ENCODE peak calls at places on chromosomes 4 and X, in eight cellular contexts. One of them, this sample, is unnamed.

GRCh38 chr4:30860983-30861382 is 140.8 kb downstream of the PCDH7 start:
- DNase-seq in uterus: no peak
- DNase-seq in heart right ventricle: no peak
- DNase-seq in MM.1S: no peak
- DNase-seq in cardiac muscle cell: no peak
- DNase-seq in mammary epithelial cell: peak
- DNase-seq in HepG2: no peak
- DNase-seq in HCT116: peak
- DNase-seq in this sample: no peak

GRCh38 chrX:23511783-23512182 is 155.5 kb upstream of the PRDX4 start:
- DNase-seq in cardiac muscle cell: no peak
- DNase-seq in HCT116: no peak
- DNase-seq in heart right ventricle: no peak
- DNase-seq in mammary epithelial cell: no peak
- DNase-seq in HepG2: no peak
- DNase-seq in MM.1S: no peak
- DNase-seq in uterus: no peak
- DNase-seq in this sample: no peak

GRCh38 chr4:107966903-107967302 is 22.8 kb upstream of the HADH start:
- DNase-seq in mammary epithelial cell: no peak
- DNase-seq in MM.1S: no peak
- DNase-seq in HCT116: no peak
- DNase-seq in HepG2: no peak
- DNase-seq in cardiac muscle cell: no peak
- DNase-seq in heart right ventricle: no peak
- DNase-seq in uterus: no peak
- DNase-seq in this sample: no peak

GRCh38 chr4:142463195-142463594 is 382.9 kb downstream of the INPP4B start:
- DNase-seq in uterus: no peak
- DNase-seq in heart right ventricle: no peak
- DNase-seq in HepG2: no peak
- DNase-seq in cardiac muscle cell: no peak
- DNase-seq in MM.1S: no peak
- DNase-seq in mammary epithelial cell: no peak
- DNase-seq in HCT116: no peak
- DNase-seq in this sample: no peak

GRCh38 chr4:120809518-120809917 is 113.0 kb downstream of the PRDM5 start:
- DNase-seq in MM.1S: peak
- DNase-seq in heart right ventricle: no peak
- DNase-seq in HCT116: no peak
- DNase-seq in uterus: no peak
- DNase-seq in mammary epithelial cell: no peak
- DNase-seq in cardiac muscle cell: no peak
- DNase-seq in HepG2: no peak
- DNase-seq in this sample: no peak

GRCh38 chr4:87005690-87006461 is 71.1 kb downstream of the AFF1 start:
- DNase-seq in mammary epithelial cell: no peak
- DNase-seq in cardiac muscle cell: peak
- DNase-seq in MM.1S: peak
- DNase-seq in uterus: no peak
- DNase-seq in heart right ventricle: no peak
- DNase-seq in HepG2: no peak
- DNase-seq in HCT116: no peak
- DNase-seq in this sample: no peak

GRCh38 chrX:31287861-31288260 is 216.0 kb upstream of the FTHL17 start:
- DNase-seq in MM.1S: no peak
- DNase-seq in HepG2: no peak
- DNase-seq in uterus: no peak
- DNase-seq in mammary epithelial cell: no peak
- DNase-seq in heart right ventricle: no peak
- DNase-seq in HCT116: no peak
- DNase-seq in cardiac muscle cell: no peak
- DNase-seq in this sample: no peak

GRCh38 chr4:7199129-7199725 is 6.9 kb downstream of the SORCS2 start:
- DNase-seq in heart right ventricle: no peak
- DNase-seq in uterus: no peak
- DNase-seq in MM.1S: no peak
- DNase-seq in mammary epithelial cell: no peak
- DNase-seq in cardiac muscle cell: no peak
- DNase-seq in HCT116: no peak
- DNase-seq in HepG2: no peak
- DNase-seq in this sample: no peak

GRCh38 chrX:41276661-41277506 is 57.1 kb upstream of the DDX3X start:
- DNase-seq in HepG2: no peak
- DNase-seq in MM.1S: no peak
- DNase-seq in HCT116: no peak
- DNase-seq in cardiac muscle cell: no peak
- DNase-seq in heart right ventricle: no peak
- DNase-seq in uterus: no peak
- DNase-seq in mammary epithelial cell: no peak
- DNase-seq in this sample: no peak

GRCh38 chr4:83268491-83268890 is 16.1 kb downstream of the COQ2 start:
- DNase-seq in cardiac muscle cell: no peak
- DNase-seq in mammary epithelial cell: no peak
- DNase-seq in HCT116: no peak
- DNase-seq in MM.1S: no peak
- DNase-seq in HepG2: no peak
- DNase-seq in heart right ventricle: no peak
- DNase-seq in uterus: no peak
- DNase-seq in this sample: no peak

GRCh38 chrX:7027071-7027470 is 120.4 kb upstream of the STS start:
- DNase-seq in uterus: no peak
- DNase-seq in HepG2: no peak
- DNase-seq in cardiac muscle cell: no peak
- DNase-seq in heart right ventricle: no peak
- DNase-seq in HCT116: no peak
- DNase-seq in mammary epithelial cell: no peak
- DNase-seq in MM.1S: no peak
- DNase-seq in this sample: no peak

GRCh38 chr4:91963489-91963888 is 340.3 kb upstream of the GRID2 start:
- DNase-seq in heart right ventricle: no peak
- DNase-seq in mammary epithelial cell: peak
- DNase-seq in MM.1S: no peak
- DNase-seq in HCT116: no peak
- DNase-seq in cardiac muscle cell: no peak
- DNase-seq in HepG2: no peak
- DNase-seq in uterus: no peak
- DNase-seq in this sample: no peak

GRCh38 chr4:143389543-143390195 is 53.0 kb downstream of the GAB1 start:
- DNase-seq in HCT116: no peak
- DNase-seq in uterus: no peak
- DNase-seq in heart right ventricle: no peak
- DNase-seq in mammary epithelial cell: peak
- DNase-seq in HepG2: peak
- DNase-seq in cardiac muscle cell: no peak
- DNase-seq in MM.1S: no peak
- DNase-seq in this sample: no peak

GRCh38 chrX:154348646-154349358 is 25.6 kb downstream of the FLNA start:
- DNase-seq in heart right ventricle: peak
- DNase-seq in uterus: peak
- DNase-seq in cardiac muscle cell: peak
- DNase-seq in mammary epithelial cell: no peak
- DNase-seq in MM.1S: no peak
- DNase-seq in HCT116: no peak
- DNase-seq in HepG2: no peak
- DNase-seq in this sample: no peak

GRCh38 chr4:185513489-185514181 is 21.7 kb downstream of the PDLIM3 start:
- DNase-seq in heart right ventricle: no peak
- DNase-seq in MM.1S: no peak
- DNase-seq in cardiac muscle cell: no peak
- DNase-seq in HCT116: no peak
- DNase-seq in uterus: peak
- DNase-seq in mammary epithelial cell: no peak
- DNase-seq in HepG2: peak
- DNase-seq in this sample: no peak

GRCh38 chr4:74483226-74483911 is 38.4 kb downstream of the AREG start:
- DNase-seq in HepG2: no peak
- DNase-seq in cardiac muscle cell: no peak
- DNase-seq in HCT116: no peak
- DNase-seq in mammary epithelial cell: no peak
- DNase-seq in heart right ventricle: no peak
- DNase-seq in MM.1S: no peak
- DNase-seq in uterus: no peak
- DNase-seq in this sample: no peak

GRCh38 chr4:184453402-184454160 is 20.8 kb downstream of the IRF2 start:
- DNase-seq in mammary epithelial cell: peak
- DNase-seq in heart right ventricle: peak
- DNase-seq in cardiac muscle cell: peak
- DNase-seq in MM.1S: peak
- DNase-seq in HCT116: no peak
- DNase-seq in HepG2: no peak
- DNase-seq in uterus: no peak
- DNase-seq in this sample: no peak

GRCh38 chr4:80213117-80213815 is 16.0 kb downstream of the PRDM8 start:
- DNase-seq in cardiac muscle cell: no peak
- DNase-seq in HepG2: no peak
- DNase-seq in HCT116: no peak
- DNase-seq in mammary epithelial cell: peak
- DNase-seq in uterus: no peak
- DNase-seq in MM.1S: no peak
- DNase-seq in heart right ventricle: no peak
- DNase-seq in this sample: no peak

GRCh38 chr4:162972661-162973202 is 194.0 kb downstream of the NAF1 start:
- DNase-seq in HepG2: no peak
- DNase-seq in heart right ventricle: no peak
- DNase-seq in uterus: no peak
- DNase-seq in MM.1S: no peak
- DNase-seq in cardiac muscle cell: no peak
- DNase-seq in HCT116: no peak
- DNase-seq in mammary epithelial cell: no peak
- DNase-seq in this sample: no peak

GRCh38 chr4:162981823-162982222 is 184.9 kb downstream of the NAF1 start:
- DNase-seq in uterus: no peak
- DNase-seq in cardiac muscle cell: no peak
- DNase-seq in HepG2: no peak
- DNase-seq in heart right ventricle: no peak
- DNase-seq in HCT116: no peak
- DNase-seq in mammary epithelial cell: no peak
- DNase-seq in MM.1S: no peak
- DNase-seq in this sample: no peak

DNA sequence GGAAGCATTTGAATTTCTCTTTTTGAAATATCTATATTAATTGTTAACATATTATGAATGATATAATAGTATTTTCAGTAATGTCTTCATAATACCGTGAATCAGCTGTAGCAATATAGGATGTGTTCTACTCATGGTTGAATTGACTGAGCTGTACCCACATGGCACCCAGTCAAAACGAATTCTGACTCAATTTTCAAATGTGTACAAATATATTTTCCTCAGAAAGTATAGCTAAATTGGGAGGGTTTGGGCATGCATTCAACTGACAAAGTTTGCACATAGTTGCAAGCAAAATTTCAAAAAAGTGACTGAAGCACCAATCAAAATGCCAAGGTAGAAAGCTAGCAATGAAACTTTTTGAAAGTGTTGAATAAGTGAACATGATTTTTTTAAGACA is 188.9 kb downstream of the NAF1 start:
- DNase-seq in mammary epithelial cell: no peak
- DNase-seq in uterus: no peak
- DNase-seq in cardiac muscle cell: no peak
- DNase-seq in heart right ventricle: no peak
- DNase-seq in MM.1S: no peak
- DNase-seq in HepG2: no peak
- DNase-seq in HCT116: no peak
- DNase-seq in this sample: no peak
- H3K4me3 ChIP-seq in mammary epithelial cell: no peak
- H3K4me3 ChIP-seq in uterus: no peak
- H3K4me3 ChIP-seq in cardiac muscle cell: no peak
- H3K4me3 ChIP-seq in heart right ventricle: no peak
- H3K4me3 ChIP-seq in MM.1S: no peak
- H3K4me3 ChIP-seq in HepG2: no peak
- H3K4me3 ChIP-seq in HCT116: no peak
- H3K4me3 ChIP-seq in this sample: no peak

DNA sequence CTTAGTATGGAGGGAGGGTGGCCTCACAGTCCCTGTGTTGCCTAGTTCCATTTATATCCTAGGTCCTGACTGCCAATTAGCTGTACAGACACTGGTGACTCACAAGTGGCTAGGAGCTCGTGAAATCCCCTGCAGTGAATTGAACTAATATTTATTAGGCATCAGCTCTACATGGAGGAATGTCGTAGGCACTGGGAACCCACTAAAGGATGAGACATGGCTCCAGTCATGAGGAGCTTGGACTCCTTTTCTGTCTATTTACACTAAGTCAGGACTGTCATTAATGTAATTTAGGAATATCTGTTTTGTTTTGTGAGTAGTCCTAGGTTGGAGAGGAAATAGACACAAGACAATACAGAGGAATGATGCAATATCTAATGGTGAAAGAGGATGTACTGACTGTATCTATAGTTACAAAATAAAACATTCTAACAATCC is 67.7 kb downstream of the MID1IP1 start:
- DNase-seq in cardiac muscle cell: no peak
- DNase-seq in HepG2: no peak
- DNase-seq in MM.1S: no peak
- DNase-seq in uterus: no peak
- DNase-seq in heart right ventricle: no peak
- DNase-seq in HCT116: no peak
- DNase-seq in mammary epithelial cell: peak
- DNase-seq in this sample: no peak
- H3K27ac ChIP-seq in cardiac muscle cell: no peak
- H3K27ac ChIP-seq in HepG2: no peak
- H3K27ac ChIP-seq in MM.1S: no peak
- H3K27ac ChIP-seq in uterus: no peak
- H3K27ac ChIP-seq in heart right ventricle: no peak
- H3K27ac ChIP-seq in HCT116: no peak
- H3K27ac ChIP-seq in mammary epithelial cell: peak
- H3K27ac ChIP-seq in this sample: peak

GRCh38 chrX:47958943-47959342 is 44.8 kb downstream of the ZNF182 start:
- DNase-seq in HCT116: no peak
- DNase-seq in uterus: no peak
- DNase-seq in MM.1S: no peak
- DNase-seq in cardiac muscle cell: peak
- DNase-seq in HepG2: peak
- DNase-seq in mammary epithelial cell: no peak
- DNase-seq in heart right ventricle: no peak
- DNase-seq in this sample: no peak
- H3K4me3 ChIP-seq in HCT116: no peak
- H3K4me3 ChIP-seq in uterus: no peak
- H3K4me3 ChIP-seq in MM.1S: no peak
- H3K4me3 ChIP-seq in cardiac muscle cell: no peak
- H3K4me3 ChIP-seq in HepG2: no peak
- H3K4me3 ChIP-seq in mammary epithelial cell: no peak
- H3K4me3 ChIP-seq in heart right ventricle: no peak
- H3K4me3 ChIP-seq in this sample: no peak

GRCh38 chr4:2226261-2226660 is 15.7 kb downstream of the HAUS3 start:
- DNase-seq in heart right ventricle: no peak
- DNase-seq in cardiac muscle cell: no peak
- DNase-seq in mammary epithelial cell: no peak
- DNase-seq in uterus: no peak
- DNase-seq in HepG2: no peak
- DNase-seq in MM.1S: no peak
- DNase-seq in HCT116: no peak
- DNase-seq in this sample: no peak

DNA sequence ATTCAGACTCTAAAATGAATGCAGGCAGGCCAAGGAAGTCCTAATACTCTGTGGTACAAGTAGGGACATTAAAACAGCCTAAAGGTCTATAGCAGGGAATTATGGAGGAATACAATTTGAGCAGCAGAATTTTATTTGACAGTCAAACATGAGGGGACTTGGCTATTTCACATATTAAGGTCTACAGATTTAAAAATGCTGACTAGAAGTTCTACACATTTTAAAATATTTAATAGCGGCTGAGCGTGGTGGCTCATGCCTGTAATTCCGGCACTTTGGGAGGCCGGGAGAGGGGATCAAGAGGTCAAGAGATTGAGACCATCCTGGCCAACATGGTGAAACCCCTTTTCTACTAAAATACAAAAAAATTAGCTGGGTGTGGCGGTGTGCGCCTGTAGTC is 10.8 kb downstream of the HAUS3 start:
- DNase-seq in cardiac muscle cell: no peak
- DNase-seq in HepG2: no peak
- DNase-seq in HCT116: no peak
- DNase-seq in MM.1S: no peak
- DNase-seq in uterus: no peak
- DNase-seq in mammary epithelial cell: no peak
- DNase-seq in heart right ventricle: no peak
- DNase-seq in this sample: no peak
- H3K27ac ChIP-seq in cardiac muscle cell: no peak
- H3K27ac ChIP-seq in HepG2: no peak
- H3K27ac ChIP-seq in HCT116: no peak
- H3K27ac ChIP-seq in MM.1S: no peak
- H3K27ac ChIP-seq in uterus: no peak
- H3K27ac ChIP-seq in mammary epithelial cell: no peak
- H3K27ac ChIP-seq in heart right ventricle: no peak
- H3K27ac ChIP-seq in this sample: no peak